ENCODE peak calls at places on chromosomes 6 and 20, in seven cellular contexts. One of them, this sample, is unnamed.

GRCh38 chr6:11315743-11316437 is 83.4 kb upstream of the NEDD9 start:
- DNase-seq in naive thymus-derived CD4-positive, alpha-beta T cell: no peak
- DNase-seq in breast epithelium: no peak
- DNase-seq in aorta: no peak
- DNase-seq in OCI-LY7: no peak
- DNase-seq in tibial artery: no peak
- DNase-seq in heart left ventricle: no peak
- DNase-seq in this sample: peak; percentile 88

GRCh38 chr6:63554782-63555181 is 17.5 kb upstream of the LOC128125822 start:
- DNase-seq in breast epithelium: no peak
- DNase-seq in OCI-LY7: no peak
- DNase-seq in aorta: no peak
- DNase-seq in tibial artery: no peak
- DNase-seq in naive thymus-derived CD4-positive, alpha-beta T cell: no peak
- DNase-seq in heart left ventricle: no peak
- DNase-seq in this sample: no peak

GRCh38 chr6:65642776-65643175 is 64.2 kb downstream of the EYS start:
- DNase-seq in heart left ventricle: no peak
- DNase-seq in tibial artery: no peak
- DNase-seq in aorta: no peak
- DNase-seq in naive thymus-derived CD4-positive, alpha-beta T cell: no peak
- DNase-seq in breast epithelium: no peak
- DNase-seq in OCI-LY7: no peak
- DNase-seq in this sample: no peak

GRCh38 chr6:44264154-44265002 is 973 bp downstream of the NFKBIE start:
- DNase-seq in tibial artery: no peak
- DNase-seq in breast epithelium: no peak
- DNase-seq in OCI-LY7: peak; percentile 90
- DNase-seq in aorta: peak; percentile 78
- DNase-seq in naive thymus-derived CD4-positive, alpha-beta T cell: no peak
- DNase-seq in heart left ventricle: peak; percentile 50
- DNase-seq in this sample: no peak

GRCh38 chr6:94144807-94145206 is 725.4 kb upstream of the EPHA7 start:
- DNase-seq in heart left ventricle: no peak
- DNase-seq in naive thymus-derived CD4-positive, alpha-beta T cell: no peak
- DNase-seq in breast epithelium: no peak
- DNase-seq in tibial artery: no peak
- DNase-seq in OCI-LY7: no peak
- DNase-seq in aorta: no peak
- DNase-seq in this sample: no peak

GRCh38 chr6:5984150-5985089 is 22.3 kb downstream of the NRN1 start:
- DNase-seq in aorta: no peak
- DNase-seq in tibial artery: no peak
- DNase-seq in breast epithelium: no peak
- DNase-seq in OCI-LY7: no peak
- DNase-seq in heart left ventricle: no peak
- DNase-seq in naive thymus-derived CD4-positive, alpha-beta T cell: peak; percentile 45
- DNase-seq in this sample: no peak

GRCh38 chr6:36858407-36858981 is 16.1 kb downstream of the PPIL1 start:
- DNase-seq in aorta: no peak
- DNase-seq in heart left ventricle: no peak
- DNase-seq in tibial artery: no peak
- DNase-seq in OCI-LY7: no peak
- DNase-seq in naive thymus-derived CD4-positive, alpha-beta T cell: no peak
- DNase-seq in breast epithelium: no peak
- DNase-seq in this sample: peak; percentile 77

GRCh38 chr20:36613974-36614373 is 8.4 kb downstream of the RAB5IF start:
- DNase-seq in OCI-LY7: no peak
- DNase-seq in naive thymus-derived CD4-positive, alpha-beta T cell: no peak
- DNase-seq in breast epithelium: no peak
- DNase-seq in aorta: no peak
- DNase-seq in tibial artery: no peak
- DNase-seq in heart left ventricle: no peak
- DNase-seq in this sample: no peak

GRCh38 chr20:44810391-44811149 is at the start of gene RIMS4:
- DNase-seq in naive thymus-derived CD4-positive, alpha-beta T cell: no peak
- DNase-seq in OCI-LY7: no peak
- DNase-seq in tibial artery: no peak
- DNase-seq in heart left ventricle: no peak
- DNase-seq in aorta: no peak
- DNase-seq in breast epithelium: peak; percentile 36
- DNase-seq in this sample: no peak

GRCh38 chr6:25717856-25718740 is 36.4 kb upstream of the SLC17A4 start:
- DNase-seq in heart left ventricle: no peak
- DNase-seq in naive thymus-derived CD4-positive, alpha-beta T cell: peak; percentile 11
- DNase-seq in OCI-LY7: peak; percentile 59
- DNase-seq in tibial artery: no peak
- DNase-seq in aorta: no peak
- DNase-seq in breast epithelium: no peak
- DNase-seq in this sample: no peak

GRCh38 chr20:37071481-37071911 is 24.3 kb downstream of the RBL1 start:
- DNase-seq in naive thymus-derived CD4-positive, alpha-beta T cell: peak; percentile 26
- DNase-seq in tibial artery: no peak
- DNase-seq in aorta: no peak
- DNase-seq in breast epithelium: no peak
- DNase-seq in OCI-LY7: no peak
- DNase-seq in heart left ventricle: no peak
- DNase-seq in this sample: peak; percentile 87

GRCh38 chr6:48714286-48715049 is 603.5 kb upstream of the PTCHD4 start:
- DNase-seq in OCI-LY7: no peak
- DNase-seq in tibial artery: no peak
- DNase-seq in naive thymus-derived CD4-positive, alpha-beta T cell: no peak
- DNase-seq in aorta: no peak
- DNase-seq in breast epithelium: no peak
- DNase-seq in heart left ventricle: no peak
- DNase-seq in this sample: no peak

GRCh38 chr6:37258716-37259115 is 772 bp upstream of the TMEM217 start:
- DNase-seq in naive thymus-derived CD4-positive, alpha-beta T cell: no peak
- DNase-seq in aorta: no peak
- DNase-seq in OCI-LY7: no peak
- DNase-seq in breast epithelium: no peak
- DNase-seq in tibial artery: no peak
- DNase-seq in heart left ventricle: no peak
- DNase-seq in this sample: no peak

GRCh38 chr20:43691928-43692524 is 25.1 kb downstream of the MYBL2 start:
- DNase-seq in tibial artery: no peak
- DNase-seq in OCI-LY7: peak; percentile 76
- DNase-seq in naive thymus-derived CD4-positive, alpha-beta T cell: peak; percentile 35
- DNase-seq in aorta: no peak
- DNase-seq in heart left ventricle: no peak
- DNase-seq in breast epithelium: no peak
- DNase-seq in this sample: peak; percentile 52

GRCh38 chr20:58712116-58712822 is 19.7 kb downstream of the NPEPL1 start:
- DNase-seq in breast epithelium: no peak
- DNase-seq in tibial artery: peak; percentile 15
- DNase-seq in OCI-LY7: no peak
- DNase-seq in aorta: peak; percentile 61
- DNase-seq in heart left ventricle: peak; percentile 15
- DNase-seq in naive thymus-derived CD4-positive, alpha-beta T cell: no peak
- DNase-seq in this sample: no peak

GRCh38 chr20:38454556-38455473 is 17.8 kb upstream of the RALGAPB start:
- DNase-seq in naive thymus-derived CD4-positive, alpha-beta T cell: no peak
- DNase-seq in OCI-LY7: no peak
- DNase-seq in heart left ventricle: no peak
- DNase-seq in tibial artery: no peak
- DNase-seq in aorta: peak; percentile 19
- DNase-seq in breast epithelium: no peak
- DNase-seq in this sample: no peak

GRCh38 chr6:37459981-37460800 is 27.2 kb downstream of the CMTR1 start:
- DNase-seq in OCI-LY7: no peak
- DNase-seq in breast epithelium: no peak
- DNase-seq in naive thymus-derived CD4-positive, alpha-beta T cell: no peak
- DNase-seq in heart left ventricle: no peak
- DNase-seq in aorta: no peak
- DNase-seq in tibial artery: no peak
- DNase-seq in this sample: no peak

GRCh38 chr6:132888701-132889100 is 74.3 kb downstream of the RPS12 start:
- DNase-seq in naive thymus-derived CD4-positive, alpha-beta T cell: no peak
- DNase-seq in aorta: no peak
- DNase-seq in OCI-LY7: no peak
- DNase-seq in heart left ventricle: no peak
- DNase-seq in breast epithelium: no peak
- DNase-seq in tibial artery: no peak
- DNase-seq in this sample: no peak

GRCh38 chr6:124433369-124434064 is 528.7 kb upstream of the RNF217 start:
- DNase-seq in heart left ventricle: no peak
- DNase-seq in naive thymus-derived CD4-positive, alpha-beta T cell: no peak
- DNase-seq in breast epithelium: no peak
- DNase-seq in tibial artery: no peak
- DNase-seq in OCI-LY7: no peak
- DNase-seq in aorta: no peak
- DNase-seq in this sample: no peak

GRCh38 chr6:119174879-119175817 is 96.7 kb upstream of the FAM184A start:
- DNase-seq in breast epithelium: no peak
- DNase-seq in OCI-LY7: no peak
- DNase-seq in heart left ventricle: no peak
- DNase-seq in naive thymus-derived CD4-positive, alpha-beta T cell: no peak
- DNase-seq in tibial artery: no peak
- DNase-seq in aorta: no peak
- DNase-seq in this sample: no peak

GRCh38 chr6:20279051-20279450 is 66.8 kb upstream of the MBOAT1 start:
- DNase-seq in tibial artery: no peak
- DNase-seq in breast epithelium: no peak
- DNase-seq in heart left ventricle: no peak
- DNase-seq in OCI-LY7: no peak
- DNase-seq in naive thymus-derived CD4-positive, alpha-beta T cell: no peak
- DNase-seq in aorta: no peak
- DNase-seq in this sample: no peak
- H3K4me3 ChIP-seq in tibial artery: no peak overlapping the region
- H3K4me3 ChIP-seq in breast epithelium: no peak overlapping the region
- H3K4me3 ChIP-seq in heart left ventricle: no peak overlapping the region
- H3K4me3 ChIP-seq in OCI-LY7: no peak overlapping the region
- H3K4me3 ChIP-seq in naive thymus-derived CD4-positive, alpha-beta T cell: no peak overlapping the region
- H3K4me3 ChIP-seq in aorta: no peak overlapping the region
- H3K4me3 ChIP-seq in this sample: no peak overlapping the region

DNA sequence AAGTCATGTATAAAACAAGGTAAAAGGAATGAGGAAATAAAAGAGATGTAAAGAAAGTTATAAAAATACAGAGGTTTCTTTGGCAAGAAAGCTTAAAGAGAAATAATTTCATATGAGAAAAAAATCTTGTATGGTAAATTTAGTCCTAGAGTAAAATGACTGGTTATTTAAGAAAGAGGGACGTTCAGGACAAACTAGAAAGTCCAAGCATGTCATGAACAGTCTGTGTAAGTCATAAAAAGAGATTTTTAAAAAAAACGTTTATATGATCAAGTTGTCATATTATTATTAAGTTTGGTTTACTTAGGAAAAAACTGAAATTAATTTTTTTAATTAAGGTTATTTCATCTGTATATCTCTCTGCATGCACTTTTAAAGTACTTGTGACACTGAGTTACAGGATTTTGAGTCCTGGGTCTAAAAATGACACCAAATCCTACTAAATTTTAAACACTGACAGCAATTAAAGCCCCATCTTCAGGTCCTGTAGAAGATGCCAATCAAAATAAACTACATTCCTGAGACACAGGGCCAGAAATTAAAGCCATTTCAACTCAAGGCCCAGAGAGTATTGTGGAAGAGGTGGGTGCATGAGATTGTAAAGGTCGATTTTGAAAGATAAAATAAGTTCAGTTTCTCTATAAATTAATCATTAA is 62.4 kb downstream of the AGPAT4 start:
- DNase-seq in tibial artery: no peak
- DNase-seq in OCI-LY7: peak; percentile 26
- DNase-seq in naive thymus-derived CD4-positive, alpha-beta T cell: no peak
- DNase-seq in breast epithelium: no peak
- DNase-seq in heart left ventricle: no peak
- DNase-seq in aorta: no peak
- DNase-seq in this sample: no peak
- H3K9me3 ChIP-seq in tibial artery: no peaks in the 10 kb centered on the region
- H3K9me3 ChIP-seq in OCI-LY7: peaks cover 10% of the 10 kb centered on the region
- H3K9me3 ChIP-seq in naive thymus-derived CD4-positive, alpha-beta T cell: no peaks in the 10 kb centered on the region
- H3K9me3 ChIP-seq in breast epithelium: no peaks in the 10 kb centered on the region
- H3K9me3 ChIP-seq in heart left ventricle: peaks cover 7% of the 10 kb centered on the region
- H3K9me3 ChIP-seq in aorta: no peaks in the 10 kb centered on the region
- H3K9me3 ChIP-seq in this sample: peaks cover 23% of the 10 kb centered on the region

GRCh38 chr6:144460224-144461095 is 175.3 kb downstream of the UTRN start:
- DNase-seq in breast epithelium: no peak
- DNase-seq in OCI-LY7: peak; percentile 6
- DNase-seq in aorta: no peak
- DNase-seq in heart left ventricle: no peak
- DNase-seq in tibial artery: no peak
- DNase-seq in naive thymus-derived CD4-positive, alpha-beta T cell: peak; percentile 39
- DNase-seq in this sample: no peak
- H3K36me3 ChIP-seq in breast epithelium: no peaks in the 10 kb centered on the region
- H3K36me3 ChIP-seq in OCI-LY7: peaks cover 3% of the 10 kb centered on the region
- H3K36me3 ChIP-seq in aorta: peaks cover 5% of the 10 kb centered on the region
- H3K36me3 ChIP-seq in heart left ventricle: peaks cover 93% of the 10 kb centered on the region
- H3K36me3 ChIP-seq in tibial artery: peaks cover 63% of the 10 kb centered on the region
- H3K36me3 ChIP-seq in naive thymus-derived CD4-positive, alpha-beta T cell: peaks cover 3% of the 10 kb centered on the region
- H3K36me3 ChIP-seq in this sample: peaks cover 8% of the 10 kb centered on the region

GRCh38 chr6:108524528-108525218 is 36.0 kb upstream of the FOXO3 start:
- DNase-seq in aorta: no peak
- DNase-seq in heart left ventricle: no peak
- DNase-seq in tibial artery: no peak
- DNase-seq in naive thymus-derived CD4-positive, alpha-beta T cell: no peak
- DNase-seq in OCI-LY7: no peak
- DNase-seq in breast epithelium: no peak
- DNase-seq in this sample: no peak
- H3K4me3 ChIP-seq in aorta: no peak overlapping the region
- H3K4me3 ChIP-seq in heart left ventricle: no peak overlapping the region
- H3K4me3 ChIP-seq in tibial artery: no peak overlapping the region
- H3K4me3 ChIP-seq in naive thymus-derived CD4-positive, alpha-beta T cell: no peak overlapping the region
- H3K4me3 ChIP-seq in OCI-LY7: no peak overlapping the region
- H3K4me3 ChIP-seq in breast epithelium: no peak overlapping the region
- H3K4me3 ChIP-seq in this sample: no peak overlapping the region

GRCh38 chr20:60636417-60636816 is 615.6 kb upstream of the CDH4 start:
- DNase-seq in breast epithelium: no peak
- DNase-seq in heart left ventricle: no peak
- DNase-seq in aorta: no peak
- DNase-seq in tibial artery: no peak
- DNase-seq in OCI-LY7: no peak
- DNase-seq in naive thymus-derived CD4-positive, alpha-beta T cell: no peak
- DNase-seq in this sample: no peak
- H3K9me3 ChIP-seq in breast epithelium: no peaks in the 10 kb centered on the region
- H3K9me3 ChIP-seq in heart left ventricle: no peaks in the 10 kb centered on the region
- H3K9me3 ChIP-seq in aorta: no peaks in the 10 kb centered on the region
- H3K9me3 ChIP-seq in tibial artery: no peaks in the 10 kb centered on the region
- H3K9me3 ChIP-seq in OCI-LY7: no peaks in the 10 kb centered on the region
- H3K9me3 ChIP-seq in naive thymus-derived CD4-positive, alpha-beta T cell: no peaks in the 10 kb centered on the region
- H3K9me3 ChIP-seq in this sample: no peaks in the 10 kb centered on the region